ENCODE peak calls at places on chromosomes 4 and X, in four cellular contexts. One of them, this sample, is unnamed. For H3K4me1 and H3K36me3, the result is how much of the 10 kb centered on the place peaks cover.

GRCh38 chr4:77465271-77465670 is 140.3 kb upstream of the CXCL13 start:
- DNase-seq in neural progenitor cell: no peak
- DNase-seq in endothelial cell of umbilical vein: no peak
- DNase-seq in GM12878: no peak
- DNase-seq in this sample: peak

GRCh38 chrX:54534271-54534670 is 4.3 kb downstream of the GNL3L start:
- DNase-seq in neural progenitor cell: no peak
- DNase-seq in GM12878: no peak
- DNase-seq in endothelial cell of umbilical vein: no peak
- DNase-seq in this sample: no peak

GRCh38 chr4:99366491-99366890 is 13.9 kb upstream of the ADH1C start:
- DNase-seq in neural progenitor cell: no peak
- DNase-seq in endothelial cell of umbilical vein: no peak
- DNase-seq in GM12878: no peak
- DNase-seq in this sample: no peak

GRCh38 chr4:31097999-31098398 is 377.8 kb downstream of the PCDH7 start:
- DNase-seq in endothelial cell of umbilical vein: no peak
- DNase-seq in GM12878: no peak
- DNase-seq in neural progenitor cell: no peak
- DNase-seq in this sample: no peak

GRCh38 chr4:146165840-146166239 is 9.7 kb upstream of the LSM6 start:
- DNase-seq in neural progenitor cell: no peak
- DNase-seq in GM12878: no peak
- DNase-seq in endothelial cell of umbilical vein: no peak
- DNase-seq in this sample: no peak

GRCh38 chr4:153497091-153497531 is 31.0 kb downstream of the TMEM131L start:
- DNase-seq in GM12878: no peak
- DNase-seq in neural progenitor cell: no peak
- DNase-seq in endothelial cell of umbilical vein: peak
- DNase-seq in this sample: no peak

GRCh38 chr4:35080799-35081198 is 1163.5 kb downstream of the ARAP2 start:
- DNase-seq in GM12878: no peak
- DNase-seq in endothelial cell of umbilical vein: no peak
- DNase-seq in neural progenitor cell: no peak
- DNase-seq in this sample: no peak

GRCh38 chrX:132483951-132484350 is 4.9 kb downstream of the MBNL3 start:
- DNase-seq in endothelial cell of umbilical vein: no peak
- DNase-seq in GM12878: no peak
- DNase-seq in neural progenitor cell: no peak
- DNase-seq in this sample: no peak

GRCh38 chrX:47644557-47645091 is 5.7 kb downstream of the ELK1 start:
- DNase-seq in GM12878: no peak
- DNase-seq in neural progenitor cell: peak
- DNase-seq in endothelial cell of umbilical vein: no peak
- DNase-seq in this sample: peak

GRCh38 chr4:37628977-37629609 is 57.1 kb downstream of the RELL1 start:
- DNase-seq in GM12878: no peak
- DNase-seq in endothelial cell of umbilical vein: peak
- DNase-seq in neural progenitor cell: no peak
- DNase-seq in this sample: no peak

GRCh38 chr4:109547394-109547793 is 12.7 kb upstream of the MCUB start:
- DNase-seq in GM12878: no peak
- DNase-seq in endothelial cell of umbilical vein: peak
- DNase-seq in neural progenitor cell: peak
- DNase-seq in this sample: peak

GRCh38 chr4:128862608-128863313 is 53.3 kb downstream of the JADE1 start:
- DNase-seq in endothelial cell of umbilical vein: peak
- DNase-seq in neural progenitor cell: peak
- DNase-seq in GM12878: peak
- DNase-seq in this sample: no peak

GRCh38 chrX:46611658-46612362 is 38.2 kb downstream of the CHST7 start:
- DNase-seq in GM12878: no peak
- DNase-seq in neural progenitor cell: no peak
- DNase-seq in endothelial cell of umbilical vein: no peak
- DNase-seq in this sample: no peak

GRCh38 chrX:69428216-69428615 is 75.9 kb upstream of the NALF2 start:
- DNase-seq in GM12878: no peak
- DNase-seq in endothelial cell of umbilical vein: no peak
- DNase-seq in neural progenitor cell: no peak
- DNase-seq in this sample: no peak

GRCh38 chr4:71300964-71301363 is 37.9 kb upstream of the SLC4A4 start:
- DNase-seq in neural progenitor cell: no peak
- DNase-seq in GM12878: no peak
- DNase-seq in endothelial cell of umbilical vein: no peak
- DNase-seq in this sample: peak

GRCh38 chr4:151948351-151949016 is 187.7 kb upstream of the GATB start:
- DNase-seq in neural progenitor cell: no peak
- DNase-seq in endothelial cell of umbilical vein: no peak
- DNase-seq in GM12878: no peak
- DNase-seq in this sample: no peak

GRCh38 chr4:88528861-88529260 is 5.3 kb upstream of the PYURF start:
- DNase-seq in GM12878: no peak
- DNase-seq in endothelial cell of umbilical vein: peak
- DNase-seq in neural progenitor cell: no peak
- DNase-seq in this sample: no peak

GRCh38 chrX:37474478-37474877 is 97.0 kb upstream of the LANCL3 start:
- DNase-seq in neural progenitor cell: no peak
- DNase-seq in GM12878: no peak
- DNase-seq in endothelial cell of umbilical vein: no peak
- DNase-seq in this sample: no peak

GRCh38 chr4:101958547-101958946 is 168.0 kb downstream of the BANK1 start:
- DNase-seq in GM12878: no peak
- DNase-seq in endothelial cell of umbilical vein: no peak
- DNase-seq in neural progenitor cell: no peak
- DNase-seq in this sample: no peak

GRCh38 chr4:189792819-189793618 is 147.7 kb upstream of the FRG1 start:
- DNase-seq in GM12878: no peak
- DNase-seq in neural progenitor cell: peak
- DNase-seq in endothelial cell of umbilical vein: peak
- DNase-seq in this sample: peak

GRCh38 chr4:155722816-155723499 is 35.9 kb upstream of the GUCY1B1 start:
- DNase-seq in endothelial cell of umbilical vein: no peak
- DNase-seq in neural progenitor cell: no peak
- DNase-seq in GM12878: no peak
- DNase-seq in this sample: peak

GRCh38 chr4:12041828-12042227 is 613.1 kb upstream of the HS3ST1 start:
- DNase-seq in GM12878: no peak
- DNase-seq in endothelial cell of umbilical vein: no peak
- DNase-seq in neural progenitor cell: peak
- DNase-seq in this sample: no peak

GRCh38 chrX:5683996-5684395 is 544.7 kb downstream of the NLGN4X start:
- DNase-seq in endothelial cell of umbilical vein: no peak
- DNase-seq in neural progenitor cell: no peak
- DNase-seq in GM12878: no peak
- DNase-seq in this sample: no peak

GRCh38 chr4:114087596-114088230 is 108.3 kb upstream of the ARSJ start:
- DNase-seq in endothelial cell of umbilical vein: peak
- DNase-seq in neural progenitor cell: no peak
- DNase-seq in GM12878: no peak
- DNase-seq in this sample: peak

GRCh38 chr4:187021436-187022205 is 298.0 kb upstream of the FAT1 start:
- DNase-seq in GM12878: no peak
- DNase-seq in endothelial cell of umbilical vein: no peak
- DNase-seq in neural progenitor cell: no peak
- DNase-seq in this sample: no peak

GRCh38 chrX:1546601-1547275 is 9.8 kb upstream of the P2RY8 start:
- DNase-seq in neural progenitor cell: no peak
- DNase-seq in endothelial cell of umbilical vein: no peak
- DNase-seq in GM12878: no peak
- DNase-seq in this sample: no peak

GRCh38 chr4:90442619-90443018 is 315.4 kb downstream of the CCSER1 start:
- DNase-seq in GM12878: no peak
- DNase-seq in neural progenitor cell: no peak
- DNase-seq in endothelial cell of umbilical vein: no peak
- DNase-seq in this sample: no peak

DNA sequence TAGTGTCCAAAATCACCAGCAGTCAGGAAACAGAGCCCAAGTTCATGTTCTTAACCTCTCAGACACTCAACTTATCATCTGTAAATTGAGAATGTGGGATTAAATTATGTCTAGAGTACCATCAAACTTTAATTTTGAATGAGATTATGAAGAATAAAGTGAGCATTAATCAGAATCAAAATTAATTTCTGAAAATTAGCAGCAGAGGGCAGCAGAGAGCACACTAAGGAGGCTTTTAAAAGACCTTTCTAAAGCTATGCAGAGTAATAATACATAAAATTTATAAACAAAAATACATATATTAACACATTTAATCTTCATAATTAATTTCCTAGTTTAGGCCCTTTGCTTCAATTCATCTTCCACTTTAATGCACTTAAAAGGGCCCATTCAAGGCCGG is 7.1 kb downstream of the TASL start:
- DNase-seq in endothelial cell of umbilical vein: peak
- DNase-seq in GM12878: no peak
- DNase-seq in neural progenitor cell: no peak
- DNase-seq in this sample: peak
- H3K4me1 ChIP-seq in endothelial cell of umbilical vein: under half
- H3K4me1 ChIP-seq in GM12878: under half
- H3K4me1 ChIP-seq in neural progenitor cell: under half
- H3K4me1 ChIP-seq in this sample: under half

GRCh38 chr4:6198768-6199343 is 1.5 kb downstream of the JAKMIP1 start:
- DNase-seq in neural progenitor cell: peak
- DNase-seq in endothelial cell of umbilical vein: no peak
- DNase-seq in GM12878: no peak
- DNase-seq in this sample: no peak
- TF ChIP-seq EZH2 in neural progenitor cell: no peak
- TF ChIP-seq EZH2 in endothelial cell of umbilical vein: no peak
- TF ChIP-seq EZH2 in GM12878: no peak
- TF ChIP-seq EZH2 in this sample: no peak

GRCh38 chr4:1239949-1240305 is 9.0 kb downstream of the CTBP1 start:
- DNase-seq in GM12878: no peak
- DNase-seq in neural progenitor cell: no peak
- DNase-seq in endothelial cell of umbilical vein: no peak
- DNase-seq in this sample: no peak

GRCh38 chr4:1238676-1239000 is 10.3 kb downstream of the CTBP1 start:
- DNase-seq in neural progenitor cell: no peak
- DNase-seq in GM12878: no peak
- DNase-seq in endothelial cell of umbilical vein: no peak
- DNase-seq in this sample: no peak

GRCh38 chr4:1236103-1236641 is 12.8 kb downstream of the CTBP1 start:
- DNase-seq in GM12878: no peak
- DNase-seq in neural progenitor cell: no peak
- DNase-seq in endothelial cell of umbilical vein: no peak
- DNase-seq in this sample: no peak

GRCh38 chr4:1239141-1239948 is 9.6 kb downstream of the CTBP1 start:
- DNase-seq in neural progenitor cell: no peak
- DNase-seq in GM12878: no peak
- DNase-seq in endothelial cell of umbilical vein: no peak
- DNase-seq in this sample: no peak

DNA sequence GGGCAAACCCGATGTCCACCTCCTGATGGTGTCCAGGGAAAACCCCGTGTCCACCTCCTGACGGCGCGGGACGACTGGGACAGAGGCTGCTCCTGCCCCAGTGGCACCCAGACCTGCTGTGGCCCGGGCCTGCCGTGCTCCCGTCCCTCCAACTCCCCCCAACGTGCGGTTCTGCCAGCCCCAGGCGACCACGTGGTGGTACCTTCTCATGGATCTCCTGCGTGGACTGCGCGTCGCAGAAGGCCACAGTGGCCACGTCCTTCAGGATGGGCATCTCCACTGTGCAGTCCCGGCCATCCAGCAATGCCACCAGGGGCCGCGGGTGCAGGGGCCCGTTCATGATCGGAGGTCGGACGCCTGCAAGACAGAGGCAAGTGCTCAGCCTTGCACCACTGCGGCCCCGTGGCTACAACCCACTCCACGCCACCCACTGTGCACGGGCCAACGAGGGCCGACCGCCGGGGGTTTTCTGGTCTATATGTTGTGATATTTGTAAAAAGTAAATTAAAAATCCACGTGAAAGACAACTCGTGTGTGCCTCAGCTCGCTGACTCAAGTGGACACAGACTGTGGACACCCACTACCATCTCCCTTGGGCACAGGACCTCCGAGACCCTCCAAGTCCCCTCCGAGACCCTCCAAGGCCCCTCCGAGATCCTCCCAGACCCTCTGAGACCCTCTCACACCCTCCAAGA is 10.8 kb downstream of the CTBP1 start:
- DNase-seq in GM12878: no peak
- DNase-seq in neural progenitor cell: no peak
- DNase-seq in endothelial cell of umbilical vein: no peak
- DNase-seq in this sample: no peak
- H3K36me3 ChIP-seq in GM12878: under half
- H3K36me3 ChIP-seq in neural progenitor cell: under half
- H3K36me3 ChIP-seq in endothelial cell of umbilical vein: under half
- H3K36me3 ChIP-seq in this sample: half or more

GRCh38 chrX:13254076-13254785 is 65.6 kb downstream of the ATXN3L start:
- DNase-seq in GM12878: peak
- DNase-seq in neural progenitor cell: peak
- DNase-seq in endothelial cell of umbilical vein: peak
- DNase-seq in this sample: peak
- H3K4me1 ChIP-seq in GM12878: half or more
- H3K4me1 ChIP-seq in neural progenitor cell: under half
- H3K4me1 ChIP-seq in endothelial cell of umbilical vein: under half
- H3K4me1 ChIP-seq in this sample: under half

DNA sequence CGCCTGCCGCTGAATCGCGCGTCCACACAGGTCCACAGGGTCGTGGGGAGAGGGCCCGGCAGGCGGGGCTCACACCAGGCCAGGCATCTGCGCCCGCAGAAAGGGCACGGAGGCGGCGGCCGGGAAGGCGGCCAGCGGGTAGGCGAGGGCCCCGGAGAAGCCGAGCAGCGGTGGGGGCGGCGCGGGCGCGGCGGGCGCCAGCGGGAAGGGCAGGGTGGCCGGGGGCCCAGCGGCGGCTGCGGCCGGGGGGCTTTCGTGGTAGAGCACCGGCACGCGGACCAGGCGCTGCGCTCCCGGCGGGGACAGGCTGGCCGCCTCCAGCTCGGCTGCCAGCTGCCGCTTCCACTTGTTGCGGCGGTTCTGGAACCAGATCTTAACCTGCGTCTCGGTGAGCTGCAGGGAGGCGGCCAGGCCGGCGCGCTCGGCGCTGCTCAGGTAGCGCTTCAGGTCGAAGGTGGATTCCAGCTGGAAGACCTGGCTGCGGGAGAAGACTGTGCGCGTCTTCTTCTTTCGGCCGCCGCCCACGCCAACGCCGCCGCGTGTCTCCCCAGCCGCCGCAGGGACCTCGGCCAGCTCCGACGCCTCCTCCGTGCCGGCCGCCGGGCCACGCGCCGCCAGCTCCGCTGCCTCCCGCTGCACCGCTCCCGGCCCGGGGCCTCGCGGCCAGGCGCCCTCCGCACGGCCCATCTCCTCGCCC is 3.9 kb downstream of the HMX1 start:
- DNase-seq in neural progenitor cell: peak
- DNase-seq in endothelial cell of umbilical vein: no peak
- DNase-seq in GM12878: no peak
- DNase-seq in this sample: no peak
- TF ChIP-seq EZH2 in neural progenitor cell: no peak
- TF ChIP-seq EZH2 in endothelial cell of umbilical vein: peak
- TF ChIP-seq EZH2 in GM12878: no peak
- TF ChIP-seq EZH2 in this sample: no peak

This sample was measured in A673.